ENCODE peak calls at places on chromosome 22, in ten cellular contexts. One of them, this sample, is unnamed.

GRCh38 chr22:37197451-37198289 is 9.6 kb upstream of the C1QTNF6 start:
- DNase-seq in activated naive CD8-positive, alpha-beta T cell treated with anti-CD3 and anti-CD28 coated beads, Interleukin-2, amount 50 U/mL, for 24 hours: no peak
- DNase-seq in astrocyte: peak
- DNase-seq in stimulated activated CD8-positive, alpha-beta memory T cell treated with anti-CD3 and anti-CD28 coated beads, Interleukin-15, amount 100 ng/mL, for 4 hours: no peak
- DNase-seq in effector memory CD4-positive, alpha-beta T cell: no peak
- DNase-seq in type B pancreatic cell: no peak
- DNase-seq in RWPE1: peak
- DNase-seq in stimulated activated CD4-positive, alpha-beta T cell treated with anti-CD3 and anti-CD28 coated beads, Interleukin-1b, Interleukin-23, amount 100 ng/mL, for 24 hours: no peak
- DNase-seq in fibroblast of the aortic adventitia: peak
- DNase-seq in adipocyte: peak
- DNase-seq in this sample: peak

GRCh38 chr22:36892292-36892691 is 21.1 kb upstream of the CSF2RB start:
- DNase-seq in adipocyte: no peak
- DNase-seq in stimulated activated CD4-positive, alpha-beta T cell treated with anti-CD3 and anti-CD28 coated beads, Interleukin-1b, Interleukin-23, amount 100 ng/mL, for 24 hours: no peak
- DNase-seq in stimulated activated CD8-positive, alpha-beta memory T cell treated with anti-CD3 and anti-CD28 coated beads, Interleukin-15, amount 100 ng/mL, for 4 hours: no peak
- DNase-seq in type B pancreatic cell: no peak
- DNase-seq in effector memory CD4-positive, alpha-beta T cell: no peak
- DNase-seq in activated naive CD8-positive, alpha-beta T cell treated with anti-CD3 and anti-CD28 coated beads, Interleukin-2, amount 50 U/mL, for 24 hours: no peak
- DNase-seq in RWPE1: no peak
- DNase-seq in astrocyte: no peak
- DNase-seq in fibroblast of the aortic adventitia: peak
- DNase-seq in this sample: no peak

GRCh38 chr22:19705181-19705934 is 8.9 kb upstream of the SEPTIN5 start:
- DNase-seq in fibroblast of the aortic adventitia: no peak
- DNase-seq in adipocyte: no peak
- DNase-seq in stimulated activated CD4-positive, alpha-beta T cell treated with anti-CD3 and anti-CD28 coated beads, Interleukin-1b, Interleukin-23, amount 100 ng/mL, for 24 hours: no peak
- DNase-seq in effector memory CD4-positive, alpha-beta T cell: no peak
- DNase-seq in astrocyte: no peak
- DNase-seq in stimulated activated CD8-positive, alpha-beta memory T cell treated with anti-CD3 and anti-CD28 coated beads, Interleukin-15, amount 100 ng/mL, for 4 hours: no peak
- DNase-seq in type B pancreatic cell: peak
- DNase-seq in activated naive CD8-positive, alpha-beta T cell treated with anti-CD3 and anti-CD28 coated beads, Interleukin-2, amount 50 U/mL, for 24 hours: no peak
- DNase-seq in RWPE1: no peak
- DNase-seq in this sample: no peak

GRCh38 chr22:37161442-37161841 is 11.7 kb upstream of the IL2RB start:
- DNase-seq in effector memory CD4-positive, alpha-beta T cell: no peak
- DNase-seq in astrocyte: no peak
- DNase-seq in stimulated activated CD8-positive, alpha-beta memory T cell treated with anti-CD3 and anti-CD28 coated beads, Interleukin-15, amount 100 ng/mL, for 4 hours: no peak
- DNase-seq in type B pancreatic cell: no peak
- DNase-seq in adipocyte: no peak
- DNase-seq in stimulated activated CD4-positive, alpha-beta T cell treated with anti-CD3 and anti-CD28 coated beads, Interleukin-1b, Interleukin-23, amount 100 ng/mL, for 24 hours: no peak
- DNase-seq in fibroblast of the aortic adventitia: no peak
- DNase-seq in RWPE1: no peak
- DNase-seq in activated naive CD8-positive, alpha-beta T cell treated with anti-CD3 and anti-CD28 coated beads, Interleukin-2, amount 50 U/mL, for 24 hours: peak
- DNase-seq in this sample: no peak

GRCh38 chr22:41360126-41360525 is 21.6 kb upstream of the TEF start:
- DNase-seq in type B pancreatic cell: no peak
- DNase-seq in RWPE1: no peak
- DNase-seq in effector memory CD4-positive, alpha-beta T cell: no peak
- DNase-seq in stimulated activated CD8-positive, alpha-beta memory T cell treated with anti-CD3 and anti-CD28 coated beads, Interleukin-15, amount 100 ng/mL, for 4 hours: no peak
- DNase-seq in adipocyte: no peak
- DNase-seq in astrocyte: no peak
- DNase-seq in activated naive CD8-positive, alpha-beta T cell treated with anti-CD3 and anti-CD28 coated beads, Interleukin-2, amount 50 U/mL, for 24 hours: no peak
- DNase-seq in stimulated activated CD4-positive, alpha-beta T cell treated with anti-CD3 and anti-CD28 coated beads, Interleukin-1b, Interleukin-23, amount 100 ng/mL, for 24 hours: no peak
- DNase-seq in fibroblast of the aortic adventitia: no peak
- DNase-seq in this sample: no peak

GRCh38 chr22:49052023-49052538 is 775.6 kb downstream of the BRD1 start:
- DNase-seq in stimulated activated CD8-positive, alpha-beta memory T cell treated with anti-CD3 and anti-CD28 coated beads, Interleukin-15, amount 100 ng/mL, for 4 hours: no peak
- DNase-seq in fibroblast of the aortic adventitia: no peak
- DNase-seq in stimulated activated CD4-positive, alpha-beta T cell treated with anti-CD3 and anti-CD28 coated beads, Interleukin-1b, Interleukin-23, amount 100 ng/mL, for 24 hours: no peak
- DNase-seq in RWPE1: no peak
- DNase-seq in effector memory CD4-positive, alpha-beta T cell: peak
- DNase-seq in activated naive CD8-positive, alpha-beta T cell treated with anti-CD3 and anti-CD28 coated beads, Interleukin-2, amount 50 U/mL, for 24 hours: peak
- DNase-seq in type B pancreatic cell: no peak
- DNase-seq in adipocyte: no peak
- DNase-seq in astrocyte: peak
- DNase-seq in this sample: peak

GRCh38 chr22:29216873-29217666 is 11.4 kb downstream of the EMID1 start:
- DNase-seq in activated naive CD8-positive, alpha-beta T cell treated with anti-CD3 and anti-CD28 coated beads, Interleukin-2, amount 50 U/mL, for 24 hours: no peak
- DNase-seq in effector memory CD4-positive, alpha-beta T cell: no peak
- DNase-seq in stimulated activated CD8-positive, alpha-beta memory T cell treated with anti-CD3 and anti-CD28 coated beads, Interleukin-15, amount 100 ng/mL, for 4 hours: no peak
- DNase-seq in fibroblast of the aortic adventitia: peak
- DNase-seq in astrocyte: no peak
- DNase-seq in type B pancreatic cell: no peak
- DNase-seq in RWPE1: no peak
- DNase-seq in adipocyte: peak
- DNase-seq in stimulated activated CD4-positive, alpha-beta T cell treated with anti-CD3 and anti-CD28 coated beads, Interleukin-1b, Interleukin-23, amount 100 ng/mL, for 24 hours: no peak
- DNase-seq in this sample: no peak

GRCh38 chr22:39148727-39149535 is 3.5 kb downstream of the CBX7 start:
- DNase-seq in astrocyte: no peak
- DNase-seq in effector memory CD4-positive, alpha-beta T cell: peak
- DNase-seq in RWPE1: no peak
- DNase-seq in type B pancreatic cell: no peak
- DNase-seq in stimulated activated CD8-positive, alpha-beta memory T cell treated with anti-CD3 and anti-CD28 coated beads, Interleukin-15, amount 100 ng/mL, for 4 hours: peak
- DNase-seq in stimulated activated CD4-positive, alpha-beta T cell treated with anti-CD3 and anti-CD28 coated beads, Interleukin-1b, Interleukin-23, amount 100 ng/mL, for 24 hours: no peak
- DNase-seq in adipocyte: peak
- DNase-seq in activated naive CD8-positive, alpha-beta T cell treated with anti-CD3 and anti-CD28 coated beads, Interleukin-2, amount 50 U/mL, for 24 hours: peak
- DNase-seq in fibroblast of the aortic adventitia: no peak
- DNase-seq in this sample: no peak

GRCh38 chr22:42716649-42717127 is 4.0 kb downstream of the A4GALT start:
- DNase-seq in astrocyte: no peak
- DNase-seq in stimulated activated CD8-positive, alpha-beta memory T cell treated with anti-CD3 and anti-CD28 coated beads, Interleukin-15, amount 100 ng/mL, for 4 hours: no peak
- DNase-seq in effector memory CD4-positive, alpha-beta T cell: no peak
- DNase-seq in RWPE1: no peak
- DNase-seq in fibroblast of the aortic adventitia: no peak
- DNase-seq in type B pancreatic cell: no peak
- DNase-seq in stimulated activated CD4-positive, alpha-beta T cell treated with anti-CD3 and anti-CD28 coated beads, Interleukin-1b, Interleukin-23, amount 100 ng/mL, for 24 hours: no peak
- DNase-seq in adipocyte: no peak
- DNase-seq in activated naive CD8-positive, alpha-beta T cell treated with anti-CD3 and anti-CD28 coated beads, Interleukin-2, amount 50 U/mL, for 24 hours: no peak
- DNase-seq in this sample: no peak

GRCh38 chr22:50695421-50696250 is 23.0 kb downstream of the SHANK3 start:
- DNase-seq in activated naive CD8-positive, alpha-beta T cell treated with anti-CD3 and anti-CD28 coated beads, Interleukin-2, amount 50 U/mL, for 24 hours: no peak
- DNase-seq in type B pancreatic cell: no peak
- DNase-seq in adipocyte: no peak
- DNase-seq in RWPE1: no peak
- DNase-seq in fibroblast of the aortic adventitia: no peak
- DNase-seq in stimulated activated CD4-positive, alpha-beta T cell treated with anti-CD3 and anti-CD28 coated beads, Interleukin-1b, Interleukin-23, amount 100 ng/mL, for 24 hours: no peak
- DNase-seq in astrocyte: no peak
- DNase-seq in effector memory CD4-positive, alpha-beta T cell: no peak
- DNase-seq in stimulated activated CD8-positive, alpha-beta memory T cell treated with anti-CD3 and anti-CD28 coated beads, Interleukin-15, amount 100 ng/mL, for 4 hours: no peak
- DNase-seq in this sample: peak

GRCh38 chr22:46038516-46039430 is 61.8 kb upstream of the WNT7B start:
- DNase-seq in adipocyte: no peak
- DNase-seq in effector memory CD4-positive, alpha-beta T cell: no peak
- DNase-seq in stimulated activated CD8-positive, alpha-beta memory T cell treated with anti-CD3 and anti-CD28 coated beads, Interleukin-15, amount 100 ng/mL, for 4 hours: no peak
- DNase-seq in activated naive CD8-positive, alpha-beta T cell treated with anti-CD3 and anti-CD28 coated beads, Interleukin-2, amount 50 U/mL, for 24 hours: no peak
- DNase-seq in fibroblast of the aortic adventitia: no peak
- DNase-seq in stimulated activated CD4-positive, alpha-beta T cell treated with anti-CD3 and anti-CD28 coated beads, Interleukin-1b, Interleukin-23, amount 100 ng/mL, for 24 hours: no peak
- DNase-seq in astrocyte: no peak
- DNase-seq in RWPE1: no peak
- DNase-seq in type B pancreatic cell: no peak
- DNase-seq in this sample: peak

GRCh38 chr22:38504731-38505594 is 1.1 kb downstream of the DDX17 start:
- DNase-seq in fibroblast of the aortic adventitia: no peak
- DNase-seq in type B pancreatic cell: no peak
- DNase-seq in stimulated activated CD4-positive, alpha-beta T cell treated with anti-CD3 and anti-CD28 coated beads, Interleukin-1b, Interleukin-23, amount 100 ng/mL, for 24 hours: peak
- DNase-seq in astrocyte: peak
- DNase-seq in stimulated activated CD8-positive, alpha-beta memory T cell treated with anti-CD3 and anti-CD28 coated beads, Interleukin-15, amount 100 ng/mL, for 4 hours: peak
- DNase-seq in effector memory CD4-positive, alpha-beta T cell: peak
- DNase-seq in RWPE1: peak
- DNase-seq in activated naive CD8-positive, alpha-beta T cell treated with anti-CD3 and anti-CD28 coated beads, Interleukin-2, amount 50 U/mL, for 24 hours: peak
- DNase-seq in adipocyte: peak
- DNase-seq in this sample: no peak

GRCh38 chr22:44991218-44991617 is 18.6 kb downstream of the PHF21B start:
- DNase-seq in stimulated activated CD4-positive, alpha-beta T cell treated with anti-CD3 and anti-CD28 coated beads, Interleukin-1b, Interleukin-23, amount 100 ng/mL, for 24 hours: no peak
- DNase-seq in stimulated activated CD8-positive, alpha-beta memory T cell treated with anti-CD3 and anti-CD28 coated beads, Interleukin-15, amount 100 ng/mL, for 4 hours: no peak
- DNase-seq in effector memory CD4-positive, alpha-beta T cell: no peak
- DNase-seq in astrocyte: no peak
- DNase-seq in fibroblast of the aortic adventitia: no peak
- DNase-seq in activated naive CD8-positive, alpha-beta T cell treated with anti-CD3 and anti-CD28 coated beads, Interleukin-2, amount 50 U/mL, for 24 hours: no peak
- DNase-seq in adipocyte: no peak
- DNase-seq in type B pancreatic cell: no peak
- DNase-seq in RWPE1: no peak
- DNase-seq in this sample: no peak

This sample was measured in suprapubic skin.